ENCODE peak calls at places on chromosome 4, in four cellular contexts. H is colonic mucosa; E is Peyer's patch; X is CD8-positive, alpha-beta T cell. D is an unnamed sample. For H3K9me3, the result is how much of the 10 kb centered on the place peaks cover.

GRCh38 chr4:168129046-168129772 is 36.9 kb downstream of the ANXA10 start:
- DNase-seq in H (no peak), E (no peak), X (no peak), D (no peak)

GRCh38 chr4:98828801-98829200 is 100.1 kb downstream of the EIF4E start:
- DNase-seq in H (peak), E (no peak), X (peak), D (peak)

GRCh38 chr4:164997941-164998340 is 20.5 kb upstream of the TRIM61 start:
- DNase-seq in H (no peak), E (no peak), X (no peak), D (no peak)

GRCh38 chr4:164748375-164748774 is 5.6 kb upstream of the SMIM31 start:
- DNase-seq in H (no peak), E (no peak), X (no peak), D (no peak)

GRCh38 chr4:61911313-61911756 is 711.2 kb downstream of the ADGRL3 start:
- DNase-seq in H (no peak), E (no peak), X (no peak), D (no peak)

GRCh38 chr4:146342600-146343192 is 128.4 kb downstream of the REELD1 start:
- DNase-seq in H (peak), E (no peak), X (peak), D (peak)

GRCh38 chr4:111837761-111838160 is 307.5 kb upstream of the FAM241A start:
- DNase-seq in H (no peak), E (no peak), X (no peak), D (no peak)

GRCh38 chr4:39950861-39951481 is 26.7 kb downstream of the PDS5A start:
- DNase-seq in H (no peak), E (no peak), X (no peak), D (no peak)

GRCh38 chr4:183987529-183987946 is 82.4 kb downstream of the STOX2 start:
- DNase-seq in H (peak), E (no peak), X (no peak), D (peak)

GRCh38 chr4:90786602-90787001 is 659.4 kb downstream of the CCSER1 start:
- DNase-seq in H (no peak), E (no peak), X (no peak), D (no peak)

GRCh38 chr4:2253160-2254084 is 8.5 kb downstream of the MXD4 start:
- DNase-seq in H (peak), E (peak), X (no peak), D (no peak)

GRCh38 chr4:120826853-120827252 is 95.7 kb downstream of the PRDM5 start:
- DNase-seq in H (no peak), E (no peak), X (no peak), D (no peak)

GRCh38 chr4:64144994-64145393 is 264.3 kb downstream of the TECRL start:
- DNase-seq in H (no peak), E (no peak), X (no peak), D (no peak)

GRCh38 chr4:15162046-15162445 is 159.8 kb downstream of the CPEB2 start:
- DNase-seq in H (no peak), E (no peak), X (no peak), D (no peak)

GRCh38 chr4:139852612-139853269 is 187.1 kb downstream of the MGST2 start:
- DNase-seq in H (no peak), E (no peak), X (no peak), D (no peak)

GRCh38 chr4:181213562-181213961 is 1029.6 kb upstream of the TENM3 start:
- DNase-seq in H (no peak), E (no peak), X (no peak), D (no peak)

GRCh38 chr4:143481361-143481760 is 32.1 kb upstream of the SMARCA5 start:
- DNase-seq in H (no peak), E (no peak), X (no peak), D (no peak)

GRCh38 chr4:31089815-31090214 is 369.6 kb downstream of the PCDH7 start:
- DNase-seq in H (no peak), E (no peak), X (no peak), D (no peak)

GRCh38 chr4:79049840-79050520 is 110.7 kb upstream of the PAQR3 start:
- DNase-seq in H (peak), E (peak), X (no peak), D (peak)

GRCh38 chr4:20178902-20179576 is 72.7 kb upstream of the SLIT2 start:
- DNase-seq in H (no peak), E (no peak), X (no peak), D (no peak)
- H3K9me3 ChIP-seq in H (under half), E (under half), X (under half), D (under half)

DNA sequence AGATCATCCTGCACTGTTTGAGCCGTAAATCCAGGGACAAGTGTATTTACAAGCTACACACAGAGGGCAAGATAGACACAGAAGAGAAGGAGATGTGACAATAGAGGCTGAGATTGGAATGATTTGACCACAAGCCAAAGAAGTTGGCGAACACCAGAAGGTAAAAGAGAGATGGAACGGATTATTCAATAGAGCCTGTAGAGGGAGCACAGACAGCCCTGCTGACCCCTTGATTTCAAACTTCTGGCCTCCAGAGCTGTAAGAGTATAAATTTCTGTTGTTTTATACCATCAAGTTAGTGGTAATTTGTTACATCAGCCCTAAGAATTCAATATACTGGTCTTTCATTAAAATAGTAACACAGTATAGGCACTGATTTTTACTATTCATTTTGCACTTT is 447.8 kb downstream of the FAT4 start:
- DNase-seq in H (no peak), E (no peak), X (no peak), D (no peak)
- TF ChIP-seq CTCF in H (no peak), E (no peak), X (no peak), D (no peak)

DNA sequence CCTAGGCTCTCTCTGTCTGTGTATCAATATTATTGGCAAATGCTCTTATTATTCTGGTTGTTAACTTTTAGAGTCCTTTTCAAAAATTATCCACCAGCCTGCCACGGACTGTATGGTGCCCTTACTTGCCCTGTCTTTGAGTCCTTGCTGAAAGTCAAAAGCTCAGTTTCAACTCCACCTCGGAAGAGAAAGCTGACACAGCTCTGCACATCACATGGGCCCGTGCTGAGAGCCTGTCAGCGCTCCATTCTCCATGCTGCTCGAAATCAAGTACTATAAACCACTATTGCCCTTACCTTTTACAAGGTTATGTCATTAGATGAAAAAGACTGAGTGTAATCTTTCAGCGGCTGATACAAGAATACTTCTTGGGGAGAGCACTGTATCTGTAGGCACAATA is 141.0 kb downstream of the CORIN start:
- DNase-seq in H (no peak), E (no peak), X (no peak), D (no peak)
- H3K4me3 ChIP-seq in H (no peak), E (no peak), X (no peak), D (no peak)

GRCh38 chr4:110621839-110622751 is 782 bp downstream of the PITX2 start:
- DNase-seq in H (no peak), E (peak), X (no peak), D (no peak)

GRCh38 chr4:110621328-110621812 is 1.5 kb downstream of the PITX2 start:
- DNase-seq in H (no peak), E (peak), X (no peak), D (no peak)

GRCh38 chr4:110619001-110619350 is 3.9 kb downstream of the PITX2 start:
- DNase-seq in H (no peak), E (no peak), X (no peak), D (no peak)

GRCh38 chr4:110619401-110620247 is 3.3 kb downstream of the PITX2 start:
- DNase-seq in H (no peak), E (peak), X (no peak), D (peak)

DNA sequence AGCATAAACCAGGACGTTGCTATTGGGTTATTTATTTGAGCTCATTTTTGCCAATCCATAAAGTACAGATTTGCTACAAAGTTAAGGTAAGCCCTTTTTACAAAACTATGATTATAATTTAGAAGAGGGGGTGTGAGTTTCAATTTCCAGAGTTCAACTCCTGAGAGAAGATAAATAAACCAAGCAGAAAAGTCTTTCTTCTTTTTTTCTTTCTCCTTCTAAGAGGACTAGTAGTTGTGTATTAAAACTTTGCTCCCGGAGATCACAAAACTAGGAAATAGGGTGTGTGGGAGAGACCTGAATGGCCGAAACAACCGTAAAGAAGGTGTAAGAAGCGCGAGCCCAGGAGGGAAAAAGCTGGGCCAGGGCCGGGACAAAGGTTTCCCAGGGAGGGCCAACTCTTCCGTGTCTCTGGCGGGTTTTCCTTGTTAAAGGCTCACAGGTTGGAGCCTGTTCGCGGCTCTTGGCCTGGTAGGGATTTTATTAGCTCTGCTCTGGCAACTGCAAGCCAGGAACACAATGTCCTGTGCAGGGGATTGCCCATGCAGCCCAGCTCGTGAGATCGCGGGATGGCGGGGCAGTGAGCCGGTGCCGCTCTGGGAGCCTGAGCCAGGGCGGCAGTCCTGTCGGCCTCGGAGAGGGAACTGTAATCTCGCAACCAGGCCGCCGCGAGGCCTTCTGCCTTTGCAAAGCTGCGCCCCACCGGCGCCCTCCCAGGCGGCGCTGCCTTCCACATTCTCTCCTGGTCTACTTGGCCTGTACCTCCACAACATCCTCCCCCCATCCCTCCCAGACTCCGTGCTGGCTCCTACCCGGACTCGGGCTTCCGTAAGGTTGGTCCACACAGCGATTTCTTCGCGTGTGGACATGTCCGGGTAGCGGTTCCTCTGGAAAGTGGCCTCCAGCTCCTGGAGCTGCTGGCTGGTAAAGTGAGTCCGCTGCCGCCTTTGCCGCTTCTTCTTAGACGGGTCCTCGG is 2.2 kb downstream of the PITX2 start:
- DNase-seq in H (peak), E (peak), X (no peak), D (peak)
- H3K9me3 ChIP-seq in H (under half), E (under half), X (under half), D (under half)

GRCh38 chr4:82215800-82216199 is 158.0 kb downstream of the HNRNPD start:
- DNase-seq in H (no peak), E (no peak), X (no peak), D (no peak)

GRCh38 chr4:82219346-82219745 is 154.4 kb downstream of the HNRNPD start:
- DNase-seq in H (no peak), E (no peak), X (no peak), D (no peak)

GRCh38 chr4:82216231-82216630 is 157.6 kb downstream of the HNRNPD start:
- DNase-seq in H (no peak), E (no peak), X (no peak), D (no peak)

GRCh38 chr4:82213485-82214162 is 160.2 kb downstream of the HNRNPD start:
- DNase-seq in H (no peak), E (no peak), X (peak), D (no peak)

GRCh38 chr4:82217986-82218715 is 155.6 kb downstream of the HNRNPD start:
- DNase-seq in H (no peak), E (no peak), X (peak), D (no peak)
- TF ChIP-seq CTCF in H (no peak), E (peak), X (no peak), D (no peak)

GRCh38 chr4:122830392-122831095 is 3.9 kb downstream of the FGF2 start:
- DNase-seq in H (no peak), E (no peak), X (no peak), D (no peak)

GRCh38 chr4:122833999-122834398 is 7.4 kb downstream of the FGF2 start:
- DNase-seq in H (no peak), E (no peak), X (no peak), D (no peak)

GRCh38 chr4:122836941-122837340 is 10.3 kb downstream of the FGF2 start:
- DNase-seq in H (no peak), E (no peak), X (no peak), D (no peak)

GRCh38 chr4:122831515-122832196 is 5.0 kb downstream of the FGF2 start:
- DNase-seq in H (no peak), E (no peak), X (no peak), D (no peak)

GRCh38 chr4:122832732-122833131 is 6.1 kb downstream of the FGF2 start:
- DNase-seq in H (no peak), E (no peak), X (no peak), D (no peak)
- H3K4me3 ChIP-seq in H (no peak), E (no peak), X (no peak), D (no peak)

GRCh38 chr4:29263011-29263410 is 1457.2 kb upstream of the PCDH7 start:
- DNase-seq in H (no peak), E (no peak), X (no peak), D (no peak)

DNA sequence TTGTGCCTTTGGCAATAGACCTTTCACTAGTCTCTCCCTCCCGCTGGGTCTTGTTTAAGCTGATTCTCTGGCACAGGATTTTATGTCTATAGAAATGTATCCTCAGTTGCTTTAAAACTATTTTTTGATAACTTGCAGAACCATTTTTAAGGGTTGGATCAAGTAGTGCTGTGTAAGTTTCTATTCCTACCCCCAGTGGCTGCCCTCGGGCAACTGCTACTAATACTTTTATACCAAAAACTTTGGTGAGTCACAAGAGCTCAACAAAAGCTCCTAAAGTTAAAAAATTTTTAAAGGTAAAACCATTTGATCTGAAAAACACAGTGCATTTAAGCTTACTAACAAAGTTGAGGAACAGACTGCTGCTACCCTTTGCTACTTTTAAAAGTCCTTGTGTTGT is 1460.6 kb upstream of the PCDH7 start:
- DNase-seq in H (no peak), E (no peak), X (no peak), D (no peak)
- H3K9me3 ChIP-seq in H (under half), E (under half), X (under half), D (under half)

DNA sequence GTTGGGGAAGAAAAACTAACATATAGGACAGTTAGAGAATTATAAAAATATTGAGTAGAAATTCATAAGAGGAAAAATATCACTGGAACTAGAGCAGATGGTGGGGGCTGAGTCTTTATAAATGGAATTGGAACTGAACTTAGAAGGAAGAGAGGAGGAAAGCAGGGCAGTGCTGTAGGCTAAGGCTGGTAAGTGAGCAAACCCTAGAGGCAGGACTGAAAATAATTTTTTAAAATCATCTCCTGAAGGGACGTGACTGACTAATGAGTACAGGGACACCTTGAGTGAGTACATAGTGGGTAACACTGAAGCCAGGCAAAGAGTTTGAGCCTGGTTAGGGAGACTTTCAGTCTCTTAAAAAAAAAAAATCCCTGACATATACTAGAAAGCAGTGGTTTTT is 63.3 kb downstream of the GALNT7 start:
- DNase-seq in H (no peak), E (no peak), X (no peak), D (no peak)
- TF ChIP-seq CTCF in H (no peak), E (no peak), X (no peak), D (no peak)

D was measured in mucosa of descending colon.